ENCODE peak calls at places on chromosome 22, in nine cellular contexts. V is activated naive CD4-positive, alpha-beta T cell treated with anti-CD3 and anti-CD28 coated beads for 36 hours; R is Karpas-422; E is cardiac fibroblast; W is midbrain; C is SK-N-SH; M is activated CD4-positive, CD25-positive, alpha-beta regulatory T cell; U is posterior vena cava; J is AG09319. B is an unnamed sample.
A peak's percentile ranks its signal among the peaks of the same experiment; 100 is the strongest.

GRCh38 chr22:21582801-21583740 is 15.6 kb downstream of the UBE2L3 start:
- DNase-seq in M (no peak), V (no peak), U (no peak), W (no peak), R (no peak), J (no peak), C (no peak), E (no peak), B (no peak)

GRCh38 chr22:19819911-19820879 is 34.5 kb downstream of the GNB1L start:
- DNase-seq in R (no peak), W (no peak), C (peak; percentile 18), M (no peak), U (peak; percentile 58), E (no peak), J (no peak), V (no peak), B (no peak)

GRCh38 chr22:35301370-35301874 is 1.7 kb downstream of the TOM1 start:
- DNase-seq in J (peak; percentile 98), R (no peak), E (peak; percentile 98), C (no peak), W (no peak), V (no peak), M (no peak), U (no peak), B (no peak)

GRCh38 chr22:43244803-43245527 is 58.0 kb upstream of the TTLL12 start:
- DNase-seq in E (no peak), M (no peak), W (no peak), R (no peak), U (no peak), J (no peak), C (no peak), V (no peak), B (no peak)

GRCh38 chr22:38569972-38570840 is at the start of gene DMC1:
- DNase-seq in R (peak; percentile 99), M (peak; percentile 96), W (peak; percentile 83), E (peak; percentile 90), C (peak; percentile 95), V (peak; percentile 99), U (peak; percentile 96), J (peak; percentile 71), B (peak; percentile 98)

GRCh38 chr22:49368221-49368975 is 459.3 kb downstream of the BRD1 start:
- DNase-seq in W (no peak), M (no peak), V (no peak), J (no peak), C (no peak), R (no peak), E (no peak), U (peak; percentile 40), B (no peak)

GRCh38 chr22:28243539-28243938 is 324.5 kb upstream of the PITPNB start:
- DNase-seq in M (no peak), R (no peak), E (peak; percentile 44), W (no peak), J (no peak), C (no peak), U (no peak), V (no peak), B (no peak)

GRCh38 chr22:43823911-43824665 is 12.0 kb upstream of the EFCAB6 start:
- DNase-seq in M (no peak), R (no peak), J (no peak), C (no peak), V (no peak), E (no peak), U (no peak), W (no peak), B (no peak)

GRCh38 chr22:45073064-45073463 is 63.3 kb upstream of the PHF21B start:
- DNase-seq in U (no peak), V (no peak), C (peak; percentile 58), J (no peak), M (no peak), R (peak; percentile 49), E (no peak), W (no peak), B (peak; percentile 49)

GRCh38 chr22:46546466-46547178 is 9.2 kb upstream of the CELSR1 start:
- DNase-seq in E (peak; percentile 85), J (no peak), C (no peak), M (no peak), W (no peak), V (no peak), U (peak; percentile 78), R (no peak), B (no peak)